ENCODE peak calls at places on chromosomes 12 and 14, in nine cellular contexts. A is left ventricle myocardium inferior; D is adrenal gland; Q is CD8-positive, alpha-beta memory T cell; J is H1; I is neuronal stem cell; W is GM23248; E is left lung; F is mammary epithelial cell. Z is an unnamed sample.

GRCh38 chr12:123089631-123090353 is 61.1 kb downstream of the PITPNM2 start:
- DNase-seq in A (no peak), D (peak; percentile 76), Q (no peak), J (no peak), I (no peak), W (peak; percentile 98), E (no peak), F (peak; percentile 98), Z (peak; percentile 79)

GRCh38 chr12:122835693-122836026 is 403 bp downstream of the HIP1R start:
- DNase-seq in A (no peak), D (no peak), Q (peak; percentile 26), J (no peak), I (no peak), W (no peak), E (peak; percentile 82), F (no peak), Z (no peak)

GRCh38 chr14:26719514-26719913 is 121.7 kb upstream of the NOVA1 start:
- DNase-seq in A (no peak), D (no peak), Q (no peak), J (no peak), I (no peak), W (peak; percentile 78), E (no peak), F (no peak), Z (no peak)

GRCh38 chr14:58749066-58749669 is 111.4 kb downstream of the DACT1 start:
- DNase-seq in A (no peak), D (peak; percentile 70), Q (no peak), J (no peak), I (no peak), W (peak; percentile 91), E (no peak), F (peak; percentile 67), Z (no peak)

GRCh38 chr14:36665887-36666415 is 4.3 kb downstream of the PAX9 start:
- DNase-seq in A (no peak), D (no peak), Q (no peak), J (no peak), I (no peak), W (no peak), E (no peak), F (no peak), Z (no peak)

GRCh38 chr14:68214431-68214830 is 394.9 kb downstream of the RAD51B start:
- DNase-seq in A (no peak), D (no peak), Q (no peak), J (no peak), I (no peak), W (no peak), E (no peak), F (no peak), Z (no peak)

GRCh38 chr12:43482311-43483085 is 69.5 kb downstream of the ADAMTS20 start:
- DNase-seq in A (no peak), D (no peak), Q (no peak), J (no peak), I (no peak), W (no peak), E (no peak), F (no peak), Z (no peak)

GRCh38 chr14:92928258-92928629 is 5.3 kb downstream of the CHGA start:
- DNase-seq in A (no peak), D (no peak), Q (no peak), J (no peak), I (no peak), W (peak; percentile 21), E (no peak), F (peak; percentile 36), Z (no peak)

GRCh38 chr12:95942106-95942531 is 295 bp downstream of the CCDC38 start:
- DNase-seq in A (no peak), D (no peak), Q (no peak), J (no peak), I (peak; percentile 47), W (peak; percentile 31), E (no peak), F (no peak), Z (no peak)

GRCh38 chr14:33707751-33708150 is 243.1 kb downstream of the EGLN3 start:
- DNase-seq in A (no peak), D (no peak), Q (no peak), J (no peak), I (no peak), W (no peak), E (peak; percentile 38), F (no peak), Z (no peak)

GRCh38 chr12:7190268-7191055 is 976 bp downstream of the PEX5 start:
- DNase-seq in A (peak; percentile 26), D (peak; percentile 51), Q (no peak), J (no peak), I (no peak), W (peak; percentile 74), E (peak; percentile 80), F (peak; percentile 17), Z (no peak)

GRCh38 chr14:95024380-95024779 is 132.9 kb downstream of the DICER1 start:
- DNase-seq in A (no peak), D (no peak), Q (no peak), J (no peak), I (no peak), W (no peak), E (no peak), F (no peak), Z (no peak)

GRCh38 chr12:71731439-71732356 is 23.0 kb upstream of the RAB21 start:
- DNase-seq in A (no peak), D (no peak), Q (no peak), J (no peak), I (no peak), W (peak; percentile 10), E (no peak), F (no peak), Z (no peak)

GRCh38 chr12:28759334-28759733 is 389.7 kb upstream of the FAR2 start:
- DNase-seq in A (no peak), D (no peak), Q (no peak), J (peak; percentile 78), I (peak; percentile 12), W (peak; percentile 83), E (no peak), F (peak; percentile 97), Z (no peak)

GRCh38 chr12:123494124-123494843 is 36.3 kb downstream of the SNRNP35 start:
- DNase-seq in A (peak; percentile 27), D (no peak), Q (no peak), J (no peak), I (no peak), W (no peak), E (no peak), F (no peak), Z (no peak)

GRCh38 chr12:109448272-109448671 is 28.8 kb downstream of the KCTD10 start:
- DNase-seq in A (no peak), D (no peak), Q (no peak), J (no peak), I (no peak), W (no peak), E (no peak), F (no peak), Z (no peak)

GRCh38 chr14:63453443-63453936 is 89.7 kb downstream of the PPP2R5E start:
- DNase-seq in A (no peak), D (no peak), Q (no peak), J (no peak), I (no peak), W (peak; percentile 27), E (no peak), F (no peak), Z (no peak)

GRCh38 chr14:75591331-75591946 is 13.0 kb downstream of the FLVCR2 start:
- DNase-seq in A (no peak), D (no peak), Q (no peak), J (no peak), I (no peak), W (no peak), E (no peak), F (no peak), Z (no peak)

GRCh38 chr14:28297559-28297958 is 469.0 kb upstream of the FOXG1 start:
- DNase-seq in A (no peak), D (no peak), Q (no peak), J (no peak), I (no peak), W (no peak), E (no peak), F (no peak), Z (no peak)
- H3K27ac ChIP-seq in A (no peak overlapping the region), D (no peak overlapping the region), Q (no peak overlapping the region), J (no peak overlapping the region), I (no peak overlapping the region), W (no peak overlapping the region), E (no peak overlapping the region), F (no peak overlapping the region), Z (no peak overlapping the region)

GRCh38 chr14:77091518-77091917 is 6.5 kb upstream of the CIPC start:
- DNase-seq in A (no peak), D (no peak), Q (no peak), J (no peak), I (no peak), W (no peak), E (no peak), F (no peak), Z (no peak)
- H3K4me1 ChIP-seq in A (peaks cover 10% of the 10 kb centered on the region), D (no peaks in the 10 kb centered on the region), Q (peaks cover under 1% of the 10 kb centered on the region), J (peaks cover 12% of the 10 kb centered on the region), I (peaks cover 20% of the 10 kb centered on the region), W (no peaks in the 10 kb centered on the region), E (peaks cover 11% of the 10 kb centered on the region), F (peaks cover 17% of the 10 kb centered on the region), Z (peaks cover 22% of the 10 kb centered on the region)

GRCh38 chr14:55624913-55625312 is 44.9 kb downstream of the KTN1 start:
- DNase-seq in A (no peak), D (no peak), Q (no peak), J (no peak), I (no peak), W (peak; percentile 26), E (no peak), F (no peak), Z (no peak)
- H3K27ac ChIP-seq in A (no peak overlapping the region), D (no peak overlapping the region), Q (no peak overlapping the region), J (no peak overlapping the region), I (no peak overlapping the region), W (no peak overlapping the region), E (no peak overlapping the region), F (no peak overlapping the region), Z (no peak overlapping the region)

GRCh38 chr12:50569321-50569720 is 64.5 kb downstream of the DIP2B start:
- DNase-seq in A (no peak), D (no peak), Q (no peak), J (no peak), I (no peak), W (peak; percentile 32), E (no peak), F (no peak), Z (no peak)

GRCh38 chr12:50568338-50569155 is 63.8 kb downstream of the DIP2B start:
- DNase-seq in A (no peak), D (no peak), Q (no peak), J (no peak), I (no peak), W (peak; percentile 16), E (no peak), F (no peak), Z (no peak)

GRCh38 chr12:50566066-50566465 is 61.3 kb downstream of the DIP2B start:
- DNase-seq in A (no peak), D (no peak), Q (no peak), J (no peak), I (no peak), W (no peak), E (no peak), F (no peak), Z (no peak)

GRCh38 chr12:50569876-50570275 is 65.1 kb downstream of the DIP2B start:
- DNase-seq in A (no peak), D (no peak), Q (no peak), J (no peak), I (no peak), W (peak; percentile 58), E (no peak), F (peak; percentile 46), Z (no peak)

DNA sequence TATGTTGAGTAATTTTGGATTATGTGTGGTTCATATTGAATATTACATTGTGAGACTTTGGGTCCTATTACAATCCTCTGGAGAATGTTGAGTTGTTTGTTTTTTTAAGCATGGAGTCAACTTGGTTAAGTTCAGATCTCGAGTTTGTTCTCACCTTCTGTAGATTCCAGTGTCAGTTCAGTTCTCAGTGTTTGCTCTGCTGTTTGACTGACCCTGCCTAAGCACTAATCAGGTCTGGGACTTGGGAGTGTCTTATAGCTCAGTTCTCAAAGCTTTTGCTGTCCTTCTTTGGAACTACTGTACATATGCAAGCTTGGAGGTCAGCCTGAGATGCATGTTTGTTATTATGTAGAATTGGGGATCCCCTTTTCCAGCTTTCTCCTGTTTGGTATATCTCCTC is 63.1 kb downstream of the DIP2B start:
- DNase-seq in A (no peak), D (no peak), Q (no peak), J (no peak), I (no peak), W (peak; percentile 12), E (no peak), F (no peak), Z (no peak)
- H3K4me1 ChIP-seq in A (peaks cover 74% of the 10 kb centered on the region), D (peaks cover 48% of the 10 kb centered on the region), Q (peaks cover 19% of the 10 kb centered on the region), J (peaks cover 8% of the 10 kb centered on the region), I (peaks cover 5% of the 10 kb centered on the region), W (peaks cover 46% of the 10 kb centered on the region), E (peaks cover 96% of the 10 kb centered on the region), F (peaks cover 17% of the 10 kb centered on the region), Z (peaks cover 34% of the 10 kb centered on the region)